ENCODE peak calls at places on chromosomes 6 and 20, in seven cellular contexts. L is AG10803; V is fibroblast of mammary gland; T is nucleus accumbens; I is putamen; H is activated CD4-positive, alpha-beta T cell treated with anti-CD3 and anti-CD28 coated beads for 4 hours; Y is progenitor cell of endocrine pancreas. C is an unnamed sample.

GRCh38 chr6:150177260-150178246 is 34.7 kb downstream of the PPP1R14C start:
- DNase-seq in L (peak; percentile 48), V (peak; percentile 17), T (no peak), I (no peak), H (no peak), Y (no peak), C (no peak)

GRCh38 chr6:105482227-105482839 is 79.5 kb upstream of the PREP start:
- DNase-seq in L (peak; percentile 66), V (peak; percentile 68), T (no peak), I (no peak), H (no peak), Y (no peak), C (no peak)

GRCh38 chr20:57622579-57623381 is 2.6 kb upstream of the ZBP1 start:
- DNase-seq in L (peak; percentile 42), V (peak; percentile 62), T (peak; percentile 31), I (peak; percentile 22), H (peak; percentile 62), Y (peak; percentile 66), C (peak; percentile 15)

GRCh38 chr6:112311950-112312547 is 35.1 kb upstream of the RFPL4B start:
- DNase-seq in L (peak; percentile 33), V (peak; percentile 57), T (no peak), I (no peak), H (no peak), Y (no peak), C (no peak)

GRCh38 chr20:57680934-57681914 is 28.6 kb downstream of the PMEPA1 start:
- DNase-seq in L (no peak), V (no peak), T (no peak), I (no peak), H (peak; percentile 23), Y (no peak), C (no peak)

GRCh38 chr6:1670711-1671462 is 61.2 kb downstream of the FOXC1 start:
- DNase-seq in L (no peak), V (no peak), T (no peak), I (no peak), H (no peak), Y (no peak), C (no peak)

GRCh38 chr20:12788936-12789335 is 219.8 kb upstream of the SPTLC3 start:
- DNase-seq in L (no peak), V (no peak), T (peak; percentile 21), I (peak; percentile 20), H (no peak), Y (no peak), C (no peak)

GRCh38 chr6:25844518-25844917 is 12.7 kb upstream of the SLC17A1 start:
- DNase-seq in L (no peak), V (no peak), T (no peak), I (no peak), H (no peak), Y (no peak), C (peak; percentile 69)

GRCh38 chr6:168968228-168968627 is 285.4 kb downstream of the THBS2 start:
- DNase-seq in L (peak; percentile 99), V (peak; percentile 100), T (no peak), I (no peak), H (no peak), Y (no peak), C (no peak)

GRCh38 chr20:46680684-46681031 is 8.6 kb downstream of the TP53RK start:
- DNase-seq in L (no peak), V (no peak), T (no peak), I (no peak), H (no peak), Y (no peak), C (no peak)

GRCh38 chr6:148573922-148574321 is 172.9 kb upstream of the UST start:
- DNase-seq in L (no peak), V (no peak), T (no peak), I (no peak), H (no peak), Y (no peak), C (no peak)

GRCh38 chr6:43623880-43624785 is 4.9 kb downstream of the GTPBP2 start:
- DNase-seq in L (no peak), V (no peak), T (no peak), I (no peak), H (no peak), Y (no peak), C (no peak)

GRCh38 chr20:56442381-56443365 is 25.8 kb upstream of the RTF2 start:
- DNase-seq in L (peak; percentile 32), V (no peak), T (no peak), I (no peak), H (no peak), Y (no peak), C (no peak)

GRCh38 chr20:56575961-56576360 is 42.9 kb downstream of the FAM209B start:
- DNase-seq in L (no peak), V (no peak), T (no peak), I (no peak), H (no peak), Y (no peak), C (no peak)

GRCh38 chr20:64032706-64033624 is 3.0 kb upstream of the C20orf204 start:
- DNase-seq in L (no peak), V (no peak), T (no peak), I (no peak), H (no peak), Y (no peak), C (no peak)

GRCh38 chr6:44169886-44170570 is 11.4 kb downstream of the CAPN11 start:
- DNase-seq in L (no peak), V (no peak), T (no peak), I (no peak), H (no peak), Y (no peak), C (no peak)

GRCh38 chr6:112149719-112150263 is 62.4 kb downstream of the FAM229B start:
- DNase-seq in L (peak; percentile 98), V (peak; percentile 76), T (no peak), I (no peak), H (no peak), Y (no peak), C (no peak)

GRCh38 chr6:63509652-63510352 is 62.5 kb upstream of the LOC128125822 start:
- DNase-seq in L (peak; percentile 4), V (peak; percentile 78), T (no peak), I (no peak), H (no peak), Y (no peak), C (no peak)

GRCh38 chr6:31730631-31731086 is 1.6 kb upstream of the DDAH2 start:
- DNase-seq in L (no peak), V (no peak), T (no peak), I (no peak), H (no peak), Y (no peak), C (peak; percentile 31)

GRCh38 chr20:34485068-34485634 is 31.1 kb upstream of the DYNLRB1 start:
- DNase-seq in L (no peak), V (no peak), T (no peak), I (no peak), H (no peak), Y (no peak), C (no peak)

GRCh38 chr6:51015394-51015793 is 196.7 kb downstream of the TFAP2B start:
- DNase-seq in L (no peak), V (no peak), T (no peak), I (no peak), H (no peak), Y (no peak), C (no peak)

GRCh38 chr20:38308047-38308438 is 4.1 kb downstream of the BPI start:
- DNase-seq in L (no peak), V (peak; percentile 6), T (no peak), I (no peak), H (no peak), Y (no peak), C (no peak)

GRCh38 chr6:149990672-149991402 is 27.1 kb downstream of the ULBP1 start:
- DNase-seq in L (peak; percentile 5), V (no peak), T (no peak), I (no peak), H (no peak), Y (peak; percentile 25), C (no peak)

GRCh38 chr6:95431637-95432228 is 145.6 kb upstream of the MANEA start:
- DNase-seq in L (peak; percentile 27), V (peak; percentile 51), T (peak; percentile 19), I (peak; percentile 30), H (no peak), Y (peak; percentile 27), C (peak; percentile 53)

GRCh38 chr6:40484066-40484465 is 103.1 kb downstream of the LRFN2 start:
- DNase-seq in L (no peak), V (no peak), T (no peak), I (no peak), H (no peak), Y (no peak), C (no peak)

GRCh38 chr6:151070666-151071065 is 169.1 kb upstream of the AKAP12 start:
- DNase-seq in L (peak; percentile 60), V (peak; percentile 53), T (no peak), I (no peak), H (no peak), Y (no peak), C (no peak)

GRCh38 chr6:30515967-30516753 is 26.9 kb downstream of the HLA-E start:
- DNase-seq in L (peak; percentile 97), V (peak; percentile 98), T (peak; percentile 82), I (peak; percentile 75), H (peak; percentile 92), Y (peak; percentile 59), C (peak; percentile 11)

GRCh38 chr6:115539531-115539930 is 521.2 kb downstream of the FRK start:
- DNase-seq in L (no peak), V (no peak), T (no peak), I (no peak), H (no peak), Y (no peak), C (no peak)

GRCh38 chr6:36129889-36130671 is at the start of gene MAPK13:
- DNase-seq in L (no peak), V (peak; percentile 66), T (no peak), I (no peak), H (peak; percentile 40), Y (peak; percentile 51), C (no peak)

C was measured in cerebellar cortex.